ENCODE peak calls at places on chromosomes 2 and 18, in six cellular contexts. One of them, this sample, is unnamed.

GRCh38 chr2:175259164-175259563 is 77.7 kb upstream of the ATP5MC3 start:
- DNase-seq in cardiac muscle cell: no peak
- DNase-seq in AG09319: no peak
- DNase-seq in hepatic stellate cell: no peak
- DNase-seq in GM04504: no peak
- DNase-seq in NCI-H774: no peak
- DNase-seq in this sample: no peak

GRCh38 chr2:28810384-28811285 is at the start of gene SPDYA:
- DNase-seq in cardiac muscle cell: peak
- DNase-seq in AG09319: no peak
- DNase-seq in hepatic stellate cell: peak
- DNase-seq in GM04504: no peak
- DNase-seq in NCI-H774: no peak
- DNase-seq in this sample: no peak

GRCh38 chr2:206993512-206993911 is 54.2 kb downstream of the CPO start:
- DNase-seq in cardiac muscle cell: no peak
- DNase-seq in AG09319: no peak
- DNase-seq in hepatic stellate cell: no peak
- DNase-seq in GM04504: no peak
- DNase-seq in NCI-H774: no peak
- DNase-seq in this sample: no peak

GRCh38 chr18:7954229-7954628 is 387.1 kb downstream of the PTPRM start:
- DNase-seq in cardiac muscle cell: peak
- DNase-seq in AG09319: no peak
- DNase-seq in hepatic stellate cell: no peak
- DNase-seq in GM04504: no peak
- DNase-seq in NCI-H774: no peak
- DNase-seq in this sample: peak

GRCh38 chr18:67932261-67932660 is 415.7 kb upstream of the DSEL start:
- DNase-seq in cardiac muscle cell: no peak
- DNase-seq in AG09319: no peak
- DNase-seq in hepatic stellate cell: no peak
- DNase-seq in GM04504: no peak
- DNase-seq in NCI-H774: no peak
- DNase-seq in this sample: no peak

GRCh38 chr2:231276986-231277385 is 78.6 kb downstream of the ARMC9 start:
- DNase-seq in cardiac muscle cell: no peak
- DNase-seq in AG09319: no peak
- DNase-seq in hepatic stellate cell: no peak
- DNase-seq in GM04504: no peak
- DNase-seq in NCI-H774: no peak
- DNase-seq in this sample: no peak

GRCh38 chr2:15640291-15640711 is 48.6 kb downstream of the DDX1 start:
- DNase-seq in cardiac muscle cell: peak
- DNase-seq in AG09319: no peak
- DNase-seq in hepatic stellate cell: peak
- DNase-seq in GM04504: peak
- DNase-seq in NCI-H774: no peak
- DNase-seq in this sample: peak

GRCh38 chr2:224126001-224126400 is 86.9 kb upstream of the SERPINE2 start:
- DNase-seq in cardiac muscle cell: no peak
- DNase-seq in AG09319: no peak
- DNase-seq in hepatic stellate cell: no peak
- DNase-seq in GM04504: no peak
- DNase-seq in NCI-H774: no peak
- DNase-seq in this sample: no peak

This sample was measured in COLO829.